ENCODE peak calls at places on chromosomes 16 and 17, in four cellular contexts. C, P, H and X are unnamed samples.

GRCh38 chr17:16313159-16314090 is 39.8 kb downstream of the CENPV start:
- DNase-seq in H (peak; percentile 88), C (no peak), P (no peak), X (peak; percentile 64)

GRCh38 chr16:81265658-81266451 is 27.4 kb downstream of the BCO1 start:
- DNase-seq in H (peak; percentile 19), P (peak; percentile 31), C (no peak), X (peak; percentile 63)

GRCh38 chr16:11036868-11037410 is 92.6 kb downstream of the CLEC16A start:
- DNase-seq in C (no peak), P (no peak), H (no peak), X (no peak)

GRCh38 chr16:56352351-56353053 is 72.8 kb downstream of the AMFR start:
- DNase-seq in P (no peak), H (no peak), C (no peak), X (no peak)

GRCh38 chr16:29900102-29900887 is at the start of gene ASPHD1:
- DNase-seq in P (peak; percentile 57), H (peak; percentile 86), C (peak; percentile 84), X (peak; percentile 67)

GRCh38 chr17:1759529-1759928 is 2.3 kb upstream of the SERPINF1 start:
- DNase-seq in P (peak; percentile 53), C (peak; percentile 73), H (no peak), X (no peak)

GRCh38 chr16:15031179-15031578 is 24.7 kb downstream of the NTAN1 start:
- DNase-seq in C (no peak), P (no peak), H (no peak), X (no peak)

GRCh38 chr17:75814021-75814395 is 29.4 kb downstream of the UNK start:
- DNase-seq in C (no peak), P (no peak), H (no peak), X (no peak)

GRCh38 chr17:8151641-8152111 is 528 bp downstream of the PER1 start:
- DNase-seq in P (peak; percentile 36), C (peak; percentile 50), H (peak; percentile 67), X (peak; percentile 83)

GRCh38 chr16:62751218-62751617 is 715.0 kb upstream of the CDH8 start:
- DNase-seq in C (no peak), P (no peak), H (no peak), X (no peak)

GRCh38 chr16:21184834-21185233 is 26.4 kb downstream of the LDAF1 start:
- DNase-seq in C (peak; percentile 63), H (no peak), P (no peak), X (no peak)

GRCh38 chr16:84056933-84057332 is 14.3 kb upstream of the SLC38A8 start:
- DNase-seq in P (no peak), C (no peak), H (no peak), X (no peak)

GRCh38 chr17:8190506-8190905 is 526 bp upstream of the BORCS6 start:
- DNase-seq in C (no peak), P (no peak), H (no peak), X (no peak)

GRCh38 chr17:28967240-28968135 is 16.2 kb upstream of the PHF12 start:
- DNase-seq in C (no peak), H (no peak), P (no peak), X (peak; percentile 35)

GRCh38 chr17:40021471-40021961 is 6.3 kb downstream of the CSF3 start:
- DNase-seq in P (peak; percentile 93), H (peak; percentile 61), C (peak; percentile 97), X (peak; percentile 53)

GRCh38 chr17:63274156-63274555 is 171.9 kb downstream of the CYB561 start:
- DNase-seq in C (no peak), P (peak; percentile 83), H (peak; percentile 89), X (peak; percentile 87)

GRCh38 chr16:24504467-24505345 is 34.7 kb upstream of the RBBP6 start:
- DNase-seq in H (peak; percentile 50), P (peak; percentile 72), C (peak; percentile 49), X (peak; percentile 36)

GRCh38 chr16:11679250-11679649 is 11.0 kb downstream of the SNN start:
- DNase-seq in C (no peak), P (no peak), H (no peak), X (no peak)

GRCh38 chr16:2230376-2230775 is 5.9 kb upstream of the DNASE1L2 start:
- DNase-seq in C (no peak), H (no peak), P (no peak), X (no peak)

GRCh38 chr17:9146064-9146463 is 124.8 kb downstream of the NTN1 start:
- DNase-seq in H (no peak), P (no peak), C (peak; percentile 20), X (no peak)

GRCh38 chr17:73007447-73007846 is 85.0 kb downstream of the SLC39A11 start:
- DNase-seq in C (no peak), P (no peak), H (peak; percentile 80), X (peak; percentile 67)

GRCh38 chr17:8161289-8162231 is 1.2 kb downstream of the VAMP2 start:
- DNase-seq in P (no peak), H (no peak), C (no peak), X (no peak)

GRCh38 chr16:89588413-89589109 is 13.0 kb downstream of the CPNE7 start:
- DNase-seq in C (no peak), H (no peak), P (no peak), X (no peak)

GRCh38 chr17:28944862-28945741 is 6.2 kb downstream of the PHF12 start:
- DNase-seq in P (peak; percentile 29), H (peak; percentile 54), C (peak; percentile 29), X (peak; percentile 74)

GRCh38 chr17:80008383-80008840 is 27.3 kb downstream of the TBC1D16 start:
- DNase-seq in H (peak; percentile 48), C (peak; percentile 48), P (peak; percentile 89), X (peak; percentile 58)

GRCh38 chr16:22373662-22374310 is 633 bp downstream of the CDR2 start:
- DNase-seq in H (no peak), P (no peak), C (no peak), X (no peak)

GRCh38 chr17:63974594-63975192 is 2.0 kb upstream of the SCN4A start:
- DNase-seq in H (peak; percentile 67), C (peak; percentile 79), P (peak; percentile 95), X (peak; percentile 70)

GRCh38 chr16:66141885-66142284 is 224.6 kb upstream of the CDH5 start:
- DNase-seq in C (no peak), H (no peak), P (no peak), X (no peak)

GRCh38 chr16:81841709-81842108 is 62.6 kb downstream of the PLCG2 start:
- DNase-seq in C (no peak), P (no peak), H (no peak), X (no peak)

GRCh38 chr17:29292071-29292991 is 1.6 kb downstream of the NUFIP2 start:
- DNase-seq in C (peak; percentile 47), P (peak; percentile 4), H (peak; percentile 15), X (peak; percentile 64)

GRCh38 chr17:35082073-35082657 is 18.7 kb upstream of the RFFL start:
- DNase-seq in P (peak; percentile 89), H (peak; percentile 84), C (peak; percentile 84), X (peak; percentile 82)

GRCh38 chr17:45785373-45786193 is 1.5 kb downstream of the CRHR1 start:
- DNase-seq in P (no peak), C (no peak), H (no peak), X (no peak)
- H2AFZ ChIP-seq in P (no peak overlapping the region), C (peak overlapping the region; percentile 70), H (peak overlapping the region; percentile 80), X (no peak overlapping the region)

GRCh38 chr17:78875738-78876597 is 27.0 kb downstream of the CEP295NL start:
- DNase-seq in C (no peak), H (peak; percentile 47), P (peak; percentile 52), X (peak; percentile 68)

GRCh38 chr17:78873519-78874340 is 29.3 kb downstream of the CEP295NL start:
- DNase-seq in C (peak; percentile 21), P (peak; percentile 82), H (peak; percentile 79), X (peak; percentile 62)

GRCh38 chr17:78872486-78872885 is 30.5 kb downstream of the CEP295NL start:
- DNase-seq in C (no peak), H (no peak), P (no peak), X (no peak)

GRCh38 chr17:78878261-78878660 is 24.7 kb downstream of the CEP295NL start:
- DNase-seq in H (no peak), P (no peak), C (no peak), X (no peak)

DNA sequence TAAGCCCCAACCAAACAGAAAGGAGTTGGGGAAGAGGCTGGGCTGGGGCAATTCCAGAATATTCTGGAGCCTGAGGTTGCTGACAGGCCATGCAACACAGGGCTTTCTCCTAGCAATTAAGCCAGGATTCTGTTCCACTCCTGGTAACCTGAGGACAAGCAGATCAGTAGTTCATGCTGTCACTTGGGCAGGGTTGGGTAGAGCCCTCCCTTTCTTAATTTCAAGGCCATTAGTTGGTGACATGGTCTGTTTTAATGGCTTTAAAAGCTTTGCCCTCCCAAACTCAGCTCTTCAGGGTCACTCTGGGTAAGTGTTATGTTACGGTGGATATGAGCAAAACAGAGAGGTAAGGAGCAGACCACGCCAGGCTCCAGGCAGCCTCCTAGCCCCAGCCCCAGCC is 27.7 kb downstream of the CEP295NL start:
- DNase-seq in H (no peak), C (no peak), P (no peak), X (no peak)
- H3K9ac ChIP-seq in H (no peak overlapping the region), C (no peak overlapping the region), P (peak overlapping the region; percentile 29), X (no peak overlapping the region)

GRCh38 chr17:71203953-71204352 is 916.9 kb upstream of the SOX9 start:
- DNase-seq in C (peak; percentile 26), P (peak; percentile 34), H (peak; percentile 33), X (no peak)

GRCh38 chr17:71208111-71208704 is 912.6 kb upstream of the SOX9 start:
- DNase-seq in P (peak; percentile 84), C (peak; percentile 100), H (peak; percentile 92), X (peak; percentile 87)

GRCh38 chr17:71200597-71200996 is 920.2 kb upstream of the SOX9 start:
- DNase-seq in C (no peak), H (no peak), P (no peak), X (no peak)

GRCh38 chr17:71201639-71202038 is 919.2 kb upstream of the SOX9 start:
- DNase-seq in C (no peak), H (no peak), P (no peak), X (no peak)

DNA sequence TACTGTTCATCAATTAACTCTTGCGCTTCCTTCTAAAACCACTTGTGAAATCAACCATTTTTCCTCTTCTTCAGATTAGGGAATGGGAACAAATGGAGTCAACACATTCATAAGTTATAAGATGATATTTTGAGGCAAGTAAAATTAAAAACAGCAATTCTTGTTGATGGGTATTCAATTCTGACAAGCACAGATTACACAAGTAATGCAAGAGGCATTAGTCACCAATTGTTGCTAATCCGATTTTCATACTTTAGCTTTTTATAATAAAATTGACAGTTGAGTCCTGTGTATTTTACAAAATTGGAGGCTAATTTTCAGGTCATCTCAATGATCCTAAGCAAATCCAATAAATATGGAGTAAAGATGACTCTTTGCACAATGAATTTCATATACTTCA is 918.4 kb upstream of the SOX9 start:
- DNase-seq in P (no peak), H (no peak), C (no peak), X (no peak)
- H3K4me2 ChIP-seq in P (no peak overlapping the region), H (no peak overlapping the region), C (no peak overlapping the region), X (no peak overlapping the region)

DNA sequence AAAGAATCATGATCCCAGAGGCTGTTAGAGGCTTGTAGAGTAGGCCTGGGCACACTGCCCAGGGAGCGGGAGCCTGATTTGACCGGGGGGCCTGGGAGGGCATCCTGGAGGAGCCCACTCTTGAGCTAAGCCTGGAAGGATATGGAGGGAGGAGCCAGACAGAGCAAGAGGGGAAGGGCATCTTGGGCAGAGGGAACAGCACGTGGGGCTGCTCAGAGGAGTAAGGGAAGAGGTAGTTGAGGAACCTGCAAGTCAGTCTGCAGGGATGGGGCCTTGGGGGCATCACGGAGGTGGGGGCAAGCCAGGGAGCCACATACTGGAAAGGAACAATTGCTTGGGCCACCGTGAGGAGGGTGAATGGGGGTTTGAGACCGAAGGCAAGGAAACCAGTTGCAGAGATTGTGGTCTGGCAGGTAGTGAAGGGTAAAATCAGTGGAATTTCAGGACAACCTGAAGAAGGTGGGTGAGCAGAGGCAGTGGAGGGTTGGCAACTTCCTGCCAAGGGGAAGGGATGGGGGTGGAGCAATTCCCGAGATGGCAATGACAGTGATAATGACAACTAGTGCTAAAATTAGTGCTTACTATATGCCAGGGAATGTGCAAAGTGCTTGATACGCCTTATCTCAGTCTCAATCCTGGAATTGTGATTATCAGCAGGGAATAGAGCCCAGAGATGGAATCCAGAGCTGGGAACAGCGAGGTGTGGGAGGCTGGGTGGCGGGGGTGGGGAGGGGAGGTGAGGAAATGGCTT is 9.7 kb upstream of the RAI1 start:
- DNase-seq in P (no peak), H (no peak), C (no peak), X (no peak)
- H2AFZ ChIP-seq in P (no peak overlapping the region), H (no peak overlapping the region), C (peak overlapping the region; percentile 63), X (no peak overlapping the region)